ENCODE peak calls at places on chromosome 17, in five cellular contexts. D, X, W, E and V are unnamed samples.

GRCh38 chr17:36133629-36134259 is 30.1 kb downstream of the CCL4 start:
- DNase-seq in D (no peak), X (peak; percentile 6), W (no peak), E (no peak), V (no peak)

GRCh38 chr17:74547264-74547663 is 1.3 kb upstream of the CD300C start:
- DNase-seq in D (no peak), X (no peak), W (no peak), E (no peak), V (no peak)

GRCh38 chr17:29570521-29570920 is 2.0 kb downstream of the TP53I13 start:
- DNase-seq in D (no peak), X (no peak), W (no peak), E (no peak), V (no peak)

GRCh38 chr17:30858556-30859250 is 26.9 kb downstream of the ATAD5 start:
- DNase-seq in D (no peak), X (no peak), W (no peak), E (no peak), V (no peak)

GRCh38 chr17:48636177-48637018 is 10.2 kb upstream of the HOXB9 start:
- DNase-seq in D (peak; percentile 61), X (peak; percentile 56), W (peak; percentile 49), E (peak; percentile 85), V (peak; percentile 79)

GRCh38 chr17:20955437-20956323 is 87.1 kb downstream of the USP22 start:
- DNase-seq in D (no peak), X (peak; percentile 25), W (peak; percentile 46), E (no peak), V (no peak)

GRCh38 chr17:59165933-59166342 is 10.4 kb downstream of the PRR11 start:
- DNase-seq in D (no peak), X (no peak), W (no peak), E (peak; percentile 37), V (peak; percentile 39)

GRCh38 chr17:13031718-13032350 is 14.0 kb upstream of the ELAC2 start:
- DNase-seq in D (no peak), X (peak; percentile 4), W (peak; percentile 53), E (peak; percentile 50), V (peak; percentile 37)

GRCh38 chr17:7848665-7849184 is 6.1 kb upstream of the TMEM88 start:
- DNase-seq in D (no peak), X (no peak), W (no peak), E (no peak), V (no peak)

GRCh38 chr17:61363601-61364462 is 35.8 kb upstream of the TBX2 start:
- DNase-seq in D (no peak), X (no peak), W (no peak), E (no peak), V (no peak)

GRCh38 chr17:43637563-43638323 is 24.0 kb downstream of the MEOX1 start:
- DNase-seq in D (no peak), X (no peak), W (no peak), E (no peak), V (no peak)

GRCh38 chr17:41592601-41593305 is 6.1 kb upstream of the KRT14 start:
- DNase-seq in D (no peak), X (no peak), W (no peak), E (no peak), V (no peak)

GRCh38 chr17:4220655-4221054 is 43.1 kb downstream of the ANKFY1 start:
- DNase-seq in D (no peak), X (no peak), W (no peak), E (no peak), V (no peak)

GRCh38 chr17:9002610-9003354 is 18.5 kb upstream of the NTN1 start:
- DNase-seq in D (no peak), X (peak; percentile 18), W (no peak), E (peak; percentile 63), V (no peak)

GRCh38 chr17:80795090-80795609 is 196.5 kb upstream of the CHMP6 start:
- DNase-seq in D (no peak), X (no peak), W (no peak), E (peak; percentile 19), V (no peak)